ENCODE peak calls at places on chromosomes 12 and 14, in ten cellular contexts. A is fibroblast of pulmonary artery; Z is body of pancreas; J is H1; K is GM23248; R is SK-N-MC; H is colonic mucosa; B is A549; T is central memory CD4-positive, alpha-beta T cell; O is T-cell. N is an unnamed sample.
A peak's percentile ranks its signal among the peaks of the same experiment; 100 is the strongest.

GRCh38 chr14:51304428-51304827 is 64.4 kb downstream of the TMX1 start:
- DNase-seq in O (no peak), J (no peak), A (peak; percentile 41), R (no peak), B (no peak), T (no peak), Z (no peak), H (no peak), K (peak; percentile 82), N (no peak)

GRCh38 chr12:111158992-111159391 is 209.9 kb downstream of the PHETA1 start:
- DNase-seq in O (no peak), A (no peak), R (no peak), T (no peak), B (no peak), Z (no peak), H (no peak), J (no peak), K (no peak), N (no peak)

GRCh38 chr14:54564799-54565235 is 2.1 kb upstream of the SAMD4A start:
- DNase-seq in R (peak; percentile 56), Z (no peak), K (peak; percentile 86), B (no peak), H (no peak), J (no peak), A (peak; percentile 78), T (no peak), O (no peak), N (no peak)

GRCh38 chr12:104886418-104887401 is 71.4 kb downstream of the SLC41A2 start:
- DNase-seq in J (no peak), B (no peak), R (no peak), Z (no peak), T (no peak), H (no peak), A (peak; percentile 72), K (peak; percentile 50), O (no peak), N (no peak)

GRCh38 chr14:86654558-86655184 is 1124.7 kb downstream of the FLRT2 start:
- DNase-seq in T (no peak), B (peak; percentile 7), J (peak; percentile 89), Z (peak; percentile 86), R (no peak), O (no peak), A (peak; percentile 66), H (peak; percentile 51), K (peak; percentile 20), N (peak; percentile 66)

GRCh38 chr14:66359500-66359899 is 126.7 kb upstream of the CCDC196 start:
- DNase-seq in R (peak; percentile 50), B (peak; percentile 41), O (no peak), A (peak; percentile 82), T (peak; percentile 37), J (no peak), H (no peak), Z (no peak), K (peak; percentile 54), N (no peak)

GRCh38 chr12:6215932-6216494 is 15.8 kb downstream of the CD9 start:
- DNase-seq in H (peak; percentile 90), A (peak; percentile 89), R (no peak), T (no peak), J (no peak), K (peak; percentile 98), Z (peak; percentile 84), O (no peak), B (peak; percentile 98), N (no peak)

GRCh38 chr14:93987376-93987775 is 9.7 kb upstream of the CCDC197 start:
- DNase-seq in K (no peak), O (no peak), H (no peak), J (no peak), A (no peak), R (no peak), B (no peak), Z (no peak), T (no peak), N (no peak)

GRCh38 chr14:105212541-105213305 is 31.6 kb upstream of the NUDT14 start:
- DNase-seq in J (no peak), K (no peak), Z (no peak), R (no peak), A (no peak), B (no peak), H (no peak), T (no peak), O (no peak), N (no peak)

GRCh38 chr14:71382315-71382714 is 475.1 kb downstream of the PCNX1 start:
- DNase-seq in K (no peak), R (no peak), T (no peak), J (no peak), B (no peak), A (no peak), O (no peak), H (no peak), Z (no peak), N (no peak)

GRCh38 chr12:13586361-13586760 is 389.8 kb downstream of the EMP1 start:
- DNase-seq in B (no peak), R (no peak), A (no peak), H (no peak), Z (no peak), J (no peak), O (no peak), T (no peak), K (no peak), N (no peak)

GRCh38 chr14:93903342-93904184 is 23.6 kb upstream of the FAM181A start:
- DNase-seq in A (no peak), H (no peak), Z (no peak), K (peak; percentile 34), T (no peak), B (peak; percentile 20), J (peak; percentile 81), O (no peak), R (no peak), N (peak; percentile 16)

GRCh38 chr12:21330682-21331253 is 3.9 kb downstream of the SLCO1A2 start:
- DNase-seq in J (no peak), H (no peak), O (no peak), B (no peak), A (peak; percentile 2), T (no peak), K (no peak), Z (no peak), R (no peak), N (peak; percentile 16)

GRCh38 chr12:125263385-125263784 is 198.2 kb downstream of the AACS start:
- DNase-seq in A (no peak), O (no peak), T (no peak), K (no peak), H (no peak), J (no peak), R (no peak), B (no peak), Z (no peak), N (no peak)

GRCh38 chr14:70809238-70810214 is at the start of gene MAP3K9:
- DNase-seq in K (peak; percentile 39), J (peak; percentile 96), T (peak; percentile 80), H (peak; percentile 97), Z (peak; percentile 98), R (peak; percentile 26), B (peak; percentile 97), O (peak; percentile 85), A (peak; percentile 33), N (peak; percentile 99)

GRCh38 chr14:75016815-75017214 is 14.1 kb downstream of the EIF2B2 start:
- DNase-seq in K (no peak), H (no peak), T (no peak), B (no peak), O (no peak), Z (no peak), J (no peak), A (no peak), R (no peak), N (no peak)

GRCh38 chr12:104462931-104463339 is 6.2 kb downstream of the CHST11 start:
- DNase-seq in A (peak; percentile 35), K (no peak), Z (no peak), B (no peak), J (no peak), O (peak; percentile 74), H (no peak), T (peak; percentile 61), R (no peak), N (no peak)

GRCh38 chr14:72948481-72949138 is 22.3 kb downstream of the DCAF4 start:
- DNase-seq in H (peak; percentile 73), J (peak; percentile 87), Z (peak; percentile 71), R (peak; percentile 10), O (peak; percentile 60), K (peak; percentile 74), A (peak; percentile 78), B (peak; percentile 50), T (peak; percentile 30), N (peak; percentile 73)

GRCh38 chr14:22152901-22153300 is 436.1 kb downstream of the DAD1 start:
- DNase-seq in Z (no peak), K (no peak), O (no peak), R (no peak), J (no peak), B (no peak), T (no peak), H (peak; percentile 56), A (no peak), N (peak; percentile 42)